ENCODE peak calls at places on chromosomes 12 and 14, in seven cellular contexts. J is uterus, F is RWPE2, Y is sigmoid colon, I is colonic mucosa, Q is stomach, B is psoas muscle. D is an unnamed sample.
A peak's percentile ranks its signal among the peaks of the same experiment; 100 is the strongest.

GRCh38 chr14:73754911-73755360 is 40.8 kb upstream of the PNMA1 start:
- DNase-seq in Y (peak; percentile 90), I (no peak), F (no peak), J (peak; percentile 74), B (no peak), Q (peak; percentile 71), D (no peak)

GRCh38 chr12:114430306-114430705 is 24.4 kb upstream of the TBX5 start:
- DNase-seq in Q (no peak), I (no peak), F (no peak), B (no peak), Y (no peak), J (no peak), D (no peak)

GRCh38 chr14:59362533-59362932 is 102.6 kb downstream of the GPR135 start:
- DNase-seq in Q (no peak), B (no peak), Y (no peak), I (no peak), F (no peak), J (no peak), D (no peak)

GRCh38 chr14:76917158-76917596 is 91.0 kb downstream of the LRRC74A start:
- DNase-seq in Q (peak; percentile 65), I (peak; percentile 77), F (no peak), Y (peak; percentile 76), J (peak; percentile 47), B (peak; percentile 66), D (peak; percentile 57)

GRCh38 chr14:70793637-70794036 is 15.7 kb downstream of the MAP3K9 start:
- DNase-seq in Q (no peak), J (no peak), F (no peak), I (no peak), B (no peak), Y (no peak), D (no peak)

GRCh38 chr12:68844788-68845695 is 37.1 kb downstream of the MDM2 start:
- DNase-seq in Y (no peak), I (no peak), F (no peak), J (no peak), Q (no peak), B (no peak), D (no peak)

GRCh38 chr12:108302471-108303311 is 36.4 kb downstream of the CMKLR1 start:
- DNase-seq in J (peak; percentile 83), I (peak; percentile 35), Q (peak; percentile 39), B (peak; percentile 90), Y (peak; percentile 92), F (no peak), D (no peak)

GRCh38 chr12:102300824-102301461 is 103.3 kb upstream of the PMCH start:
- DNase-seq in B (no peak), J (no peak), Q (no peak), Y (no peak), F (no peak), I (no peak), D (peak; percentile 50)

GRCh38 chr12:110565919-110566871 is 16.9 kb downstream of the PPTC7 start:
- DNase-seq in Q (no peak), I (no peak), Y (no peak), F (no peak), J (no peak), B (no peak), D (peak; percentile 83)

GRCh38 chr12:64992641-64993040 is 128.5 kb downstream of the WIF1 start:
- DNase-seq in I (no peak), Y (no peak), J (no peak), F (no peak), B (no peak), Q (no peak), D (no peak)

GRCh38 chr14:88210426-88210825 is 112.6 kb downstream of the KCNK10 start:
- DNase-seq in Q (no peak), Y (no peak), I (no peak), B (no peak), J (no peak), F (no peak), D (no peak)

GRCh38 chr14:103657466-103657865 is 28.5 kb downstream of the KLC1 start:
- DNase-seq in I (no peak), F (no peak), J (peak; percentile 63), Q (no peak), B (no peak), Y (peak; percentile 78), D (no peak)

GRCh38 chr14:96762650-96763049 is 34.5 kb upstream of the VRK1 start:
- DNase-seq in Y (no peak), F (no peak), Q (no peak), I (peak; percentile 22), J (no peak), B (no peak), D (peak; percentile 75)

GRCh38 chr14:103542545-103543088 is 13.6 kb downstream of the TRMT61A start:
- DNase-seq in B (peak; percentile 84), Q (peak; percentile 54), I (no peak), Y (peak; percentile 86), F (no peak), J (peak; percentile 67), D (no peak)

GRCh38 chr14:89343356-89343755 is 73.7 kb downstream of the FOXN3 start:
- DNase-seq in Q (no peak), I (no peak), Y (no peak), B (no peak), F (no peak), J (no peak), D (no peak)

GRCh38 chr12:98127336-98127679 is 388.1 kb upstream of the TMPO start:
- DNase-seq in I (no peak), J (no peak), B (no peak), Y (no peak), Q (no peak), F (no peak), D (no peak)

GRCh38 chr12:108825205-108825950 is 32.0 kb downstream of the SSH1 start:
- DNase-seq in Y (no peak), F (no peak), Q (no peak), I (no peak), B (no peak), J (no peak), D (no peak)

GRCh38 chr14:103221781-103222358 is 98.6 kb downstream of the TNFAIP2 start:
- DNase-seq in J (no peak), Q (no peak), I (no peak), Y (no peak), F (no peak), B (no peak), D (no peak)

GRCh38 chr14:104563742-104564615 is 15.6 kb upstream of the C14orf180 start:
- DNase-seq in B (peak; percentile 84), I (peak; percentile 70), Q (peak; percentile 75), J (peak; percentile 47), Y (peak; percentile 81), F (no peak), D (peak; percentile 7)

GRCh38 chr14:24157331-24157730 is 3.7 kb upstream of the IRF9 start:
- DNase-seq in Y (no peak), B (peak; percentile 16), J (no peak), I (no peak), F (no peak), Q (no peak), D (no peak)

GRCh38 chr12:47223848-47224213 is 144.1 kb upstream of the AMIGO2 start:
- DNase-seq in F (no peak), I (peak; percentile 69), B (peak; percentile 57), Q (peak; percentile 52), Y (no peak), J (peak; percentile 42), D (no peak)
- TF ChIP-seq CTCF in F (no peak), I (no peak), B (no peak), Q (no peak), Y (no peak), J (no peak), D (no peak)

DNA sequence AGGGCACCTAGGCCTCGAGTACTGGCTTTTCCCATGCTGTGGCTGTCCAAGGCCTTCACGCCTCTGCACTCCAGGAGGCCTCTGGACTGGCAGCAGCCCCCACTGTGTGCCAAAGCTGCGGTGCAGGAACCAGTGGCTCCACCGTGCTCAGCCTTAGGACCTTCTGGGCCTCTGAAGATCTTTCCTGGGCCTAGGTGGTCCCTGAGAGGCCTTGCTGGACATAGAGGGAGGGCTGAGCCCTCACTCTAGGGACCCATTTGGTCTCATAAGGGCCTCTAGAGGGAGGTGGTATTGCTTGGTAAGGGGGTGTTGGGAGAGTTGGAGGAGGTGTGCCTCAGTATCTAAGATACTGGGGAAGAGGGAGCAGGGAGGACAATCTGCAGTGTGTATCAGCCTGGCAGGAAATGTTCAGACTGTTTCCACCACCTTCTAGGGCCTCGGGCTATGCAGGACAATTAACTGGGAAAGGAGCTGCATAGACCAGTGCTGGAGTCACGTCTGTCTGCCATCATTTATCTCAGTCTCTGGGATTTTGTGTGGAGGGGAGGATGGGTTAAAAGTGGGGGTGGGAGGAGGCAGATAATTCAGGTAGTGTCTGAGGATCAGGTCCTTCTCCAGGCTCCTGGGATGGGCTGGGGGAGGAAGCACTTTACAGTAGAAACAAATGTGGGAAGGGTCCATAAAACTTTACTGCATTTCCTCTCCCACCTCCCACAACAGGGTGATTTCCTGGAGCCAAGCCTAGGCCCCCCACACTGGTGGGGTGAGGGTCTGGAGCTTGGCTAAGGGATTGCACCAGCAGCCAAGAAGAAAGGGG is 2.9 kb downstream of the HOXC5 start:
- DNase-seq in I (no peak), Y (no peak), Q (no peak), F (no peak), B (no peak), J (no peak), D (no peak)
- H3K27me3 ChIP-seq in I (peaks cover 96% of the 10 kb centered on the region), Y (peaks cover 32% of the 10 kb centered on the region), Q (no peaks in the 10 kb centered on the region), F (peaks cover 85% of the 10 kb centered on the region), B (no peaks in the 10 kb centered on the region), J (no peaks in the 10 kb centered on the region), D (peaks cover 7% of the 10 kb centered on the region)

GRCh38 chr12:124390442-124391116 is 95.7 kb downstream of the RFLNA start:
- DNase-seq in Q (peak; percentile 59), B (peak; percentile 84), I (peak; percentile 44), Y (peak; percentile 89), J (no peak), F (no peak), D (no peak)
- H3K4me1 ChIP-seq in Q (peaks cover 100% of the 10 kb centered on the region), B (peaks cover 73% of the 10 kb centered on the region), I (peaks cover 32% of the 10 kb centered on the region), Y (no peaks in the 10 kb centered on the region), J (peaks cover 30% of the 10 kb centered on the region), F (peaks cover 48% of the 10 kb centered on the region), D (peaks cover 27% of the 10 kb centered on the region)

GRCh38 chr12:12983420-12984035 is 16.5 kb downstream of the HEBP1 start:
- DNase-seq in I (peak; percentile 42), J (no peak), Y (no peak), B (no peak), Q (no peak), F (no peak), D (no peak)
- TF ChIP-seq CTCF in I (peak; percentile 36), J (peak; percentile 58), Y (peak; percentile 30), B (peak; percentile 56), Q (peak; percentile 49), F (peak; percentile 63), D (peak; percentile 85)

D was measured in foreskin keratinocyte.